ENCODE peak calls at places on chromosomes 7 and 10, in six cellular contexts. One of them, this sample, is unnamed. For H3K9me3 and H3K4me1, the result is how much of the 10 kb centered on the place peaks cover.

GRCh38 chr10:62025134-62025794 is 123.8 kb downstream of the ARID5B start:
- DNase-seq in heart left ventricle: no peak
- DNase-seq in tibial nerve: no peak
- DNase-seq in PC-3: peak
- DNase-seq in upper lobe of right lung: no peak
- DNase-seq in lower lobe of right lung: no peak
- DNase-seq in this sample: no peak

GRCh38 chr10:72038458-72039001 is 49.8 kb downstream of the SPOCK2 start:
- DNase-seq in heart left ventricle: no peak
- DNase-seq in tibial nerve: no peak
- DNase-seq in PC-3: no peak
- DNase-seq in upper lobe of right lung: no peak
- DNase-seq in lower lobe of right lung: no peak
- DNase-seq in this sample: no peak

GRCh38 chr7:139571190-139571589 is 47.7 kb downstream of the CLEC2L start:
- DNase-seq in heart left ventricle: no peak
- DNase-seq in tibial nerve: no peak
- DNase-seq in PC-3: no peak
- DNase-seq in upper lobe of right lung: no peak
- DNase-seq in lower lobe of right lung: no peak
- DNase-seq in this sample: no peak

GRCh38 chr10:132848951-132849545 is 63.1 kb upstream of the NKX6-2 start:
- DNase-seq in heart left ventricle: peak
- DNase-seq in tibial nerve: no peak
- DNase-seq in PC-3: no peak
- DNase-seq in upper lobe of right lung: peak
- DNase-seq in lower lobe of right lung: no peak
- DNase-seq in this sample: no peak

GRCh38 chr7:105654994-105655900 is 74.0 kb upstream of the EFCAB10 start:
- DNase-seq in heart left ventricle: peak
- DNase-seq in tibial nerve: no peak
- DNase-seq in PC-3: peak
- DNase-seq in upper lobe of right lung: peak
- DNase-seq in lower lobe of right lung: no peak
- DNase-seq in this sample: peak

GRCh38 chr10:123608047-123608446 is 58.1 kb upstream of the GPR26 start:
- DNase-seq in heart left ventricle: no peak
- DNase-seq in tibial nerve: no peak
- DNase-seq in PC-3: no peak
- DNase-seq in upper lobe of right lung: no peak
- DNase-seq in lower lobe of right lung: no peak
- DNase-seq in this sample: no peak

GRCh38 chr7:80053098-80053497 is 81.5 kb upstream of the GNAI1 start:
- DNase-seq in heart left ventricle: no peak
- DNase-seq in tibial nerve: no peak
- DNase-seq in PC-3: no peak
- DNase-seq in upper lobe of right lung: no peak
- DNase-seq in lower lobe of right lung: no peak
- DNase-seq in this sample: no peak

GRCh38 chr7:5701085-5701914 is 80.2 kb downstream of the RNF216 start:
- DNase-seq in heart left ventricle: no peak
- DNase-seq in tibial nerve: no peak
- DNase-seq in PC-3: no peak
- DNase-seq in upper lobe of right lung: no peak
- DNase-seq in lower lobe of right lung: no peak
- DNase-seq in this sample: no peak

GRCh38 chr7:128783143-128783799 is 7.7 kb upstream of the OPN1SW start:
- DNase-seq in heart left ventricle: peak
- DNase-seq in tibial nerve: peak
- DNase-seq in PC-3: no peak
- DNase-seq in upper lobe of right lung: no peak
- DNase-seq in lower lobe of right lung: no peak
- DNase-seq in this sample: peak

GRCh38 chr10:63281967-63282366 is 148.8 kb downstream of the NRBF2 start:
- DNase-seq in heart left ventricle: no peak
- DNase-seq in tibial nerve: no peak
- DNase-seq in PC-3: no peak
- DNase-seq in upper lobe of right lung: no peak
- DNase-seq in lower lobe of right lung: no peak
- DNase-seq in this sample: no peak

GRCh38 chr10:17213646-17214349 is 12.3 kb upstream of the TRDMT1 start:
- DNase-seq in heart left ventricle: no peak
- DNase-seq in tibial nerve: no peak
- DNase-seq in PC-3: peak
- DNase-seq in upper lobe of right lung: no peak
- DNase-seq in lower lobe of right lung: no peak
- DNase-seq in this sample: no peak

GRCh38 chr10:104472505-104472904 is 118.9 kb downstream of the CFAP58 start:
- DNase-seq in heart left ventricle: no peak
- DNase-seq in tibial nerve: no peak
- DNase-seq in PC-3: peak
- DNase-seq in upper lobe of right lung: no peak
- DNase-seq in lower lobe of right lung: no peak
- DNase-seq in this sample: no peak

GRCh38 chr10:79068203-79068561 is 584 bp upstream of the ZMIZ1 start:
- DNase-seq in heart left ventricle: peak
- DNase-seq in tibial nerve: no peak
- DNase-seq in PC-3: peak
- DNase-seq in upper lobe of right lung: peak
- DNase-seq in lower lobe of right lung: no peak
- DNase-seq in this sample: no peak

GRCh38 chr7:41319601-41320000 is 383.3 kb downstream of the INHBA start:
- DNase-seq in heart left ventricle: no peak
- DNase-seq in tibial nerve: no peak
- DNase-seq in PC-3: no peak
- DNase-seq in upper lobe of right lung: no peak
- DNase-seq in lower lobe of right lung: no peak
- DNase-seq in this sample: no peak

GRCh38 chr7:137421389-137421788 is 77.9 kb upstream of the PTN start:
- DNase-seq in heart left ventricle: no peak
- DNase-seq in tibial nerve: peak
- DNase-seq in PC-3: no peak
- DNase-seq in upper lobe of right lung: no peak
- DNase-seq in lower lobe of right lung: no peak
- DNase-seq in this sample: no peak

GRCh38 chr7:129952164-129952652 is 552 bp downstream of the UBE2H start:
- DNase-seq in heart left ventricle: peak
- DNase-seq in tibial nerve: no peak
- DNase-seq in PC-3: peak
- DNase-seq in upper lobe of right lung: peak
- DNase-seq in lower lobe of right lung: peak
- DNase-seq in this sample: peak

GRCh38 chr10:131872837-131873375 is 27.9 kb upstream of the PPP2R2D start:
- DNase-seq in heart left ventricle: no peak
- DNase-seq in tibial nerve: no peak
- DNase-seq in PC-3: no peak
- DNase-seq in upper lobe of right lung: peak
- DNase-seq in lower lobe of right lung: no peak
- DNase-seq in this sample: no peak

GRCh38 chr10:108562105-108562504 is 1361.2 kb downstream of the XPNPEP1 start:
- DNase-seq in heart left ventricle: no peak
- DNase-seq in tibial nerve: no peak
- DNase-seq in PC-3: no peak
- DNase-seq in upper lobe of right lung: no peak
- DNase-seq in lower lobe of right lung: no peak
- DNase-seq in this sample: no peak

GRCh38 chr7:27064169-27064568 is 31.6 kb downstream of the HOXA1 start:
- DNase-seq in heart left ventricle: no peak
- DNase-seq in tibial nerve: no peak
- DNase-seq in PC-3: peak
- DNase-seq in upper lobe of right lung: no peak
- DNase-seq in lower lobe of right lung: no peak
- DNase-seq in this sample: no peak

GRCh38 chr10:11881477-11882417 is 58.6 kb downstream of the PROSER2 start:
- DNase-seq in heart left ventricle: no peak
- DNase-seq in tibial nerve: no peak
- DNase-seq in PC-3: peak
- DNase-seq in upper lobe of right lung: no peak
- DNase-seq in lower lobe of right lung: no peak
- DNase-seq in this sample: no peak

GRCh38 chr7:149043936-149044335 is 15.6 kb upstream of the PDIA4 start:
- DNase-seq in heart left ventricle: no peak
- DNase-seq in tibial nerve: no peak
- DNase-seq in PC-3: no peak
- DNase-seq in upper lobe of right lung: no peak
- DNase-seq in lower lobe of right lung: no peak
- DNase-seq in this sample: no peak

DNA sequence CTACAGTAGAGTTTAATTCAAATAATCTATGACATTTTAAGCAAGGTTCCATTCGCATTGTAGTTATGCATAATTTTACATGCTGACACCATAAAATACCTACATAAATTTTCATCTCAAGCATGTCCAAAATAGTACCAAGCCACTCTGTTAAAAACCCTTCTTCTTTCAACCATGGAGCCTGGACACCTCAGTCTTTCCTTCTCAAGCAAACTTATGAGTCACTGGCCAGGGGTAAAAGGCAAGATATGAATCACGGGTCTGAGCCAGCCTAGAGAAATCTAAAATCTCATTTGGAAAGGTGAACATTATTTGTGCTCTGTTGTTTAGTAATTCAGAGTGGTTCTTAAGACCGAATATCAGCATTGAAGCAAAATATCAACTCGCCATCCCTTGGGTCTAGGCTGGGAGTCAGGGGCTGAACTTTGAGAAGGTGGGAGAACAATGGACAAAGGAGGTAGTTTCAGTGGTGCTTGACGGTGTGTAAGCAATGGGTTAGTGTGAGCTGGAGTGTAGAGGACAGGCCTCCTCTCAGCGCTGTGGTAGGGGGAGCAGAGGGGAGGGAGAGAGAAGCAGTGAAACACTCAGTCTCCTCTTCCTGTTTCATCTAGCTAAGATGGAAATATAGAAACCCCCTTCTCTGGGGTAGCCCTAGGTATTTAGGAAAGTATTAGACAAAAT is 19.1 kb upstream of the GPAM start:
- DNase-seq in heart left ventricle: no peak
- DNase-seq in tibial nerve: no peak
- DNase-seq in PC-3: peak
- DNase-seq in upper lobe of right lung: no peak
- DNase-seq in lower lobe of right lung: no peak
- DNase-seq in this sample: no peak
- H3K4me3 ChIP-seq in heart left ventricle: no peak
- H3K4me3 ChIP-seq in tibial nerve: no peak
- H3K4me3 ChIP-seq in PC-3: no peak
- H3K4me3 ChIP-seq in upper lobe of right lung: no peak
- H3K4me3 ChIP-seq in lower lobe of right lung: no peak
- H3K4me3 ChIP-seq in this sample: no peak

GRCh38 chr10:96290368-96291133 is 13.7 kb upstream of the DNTT start:
- DNase-seq in heart left ventricle: no peak
- DNase-seq in tibial nerve: no peak
- DNase-seq in PC-3: no peak
- DNase-seq in upper lobe of right lung: no peak
- DNase-seq in lower lobe of right lung: no peak
- DNase-seq in this sample: no peak

GRCh38 chr10:96289218-96289910 is 14.9 kb upstream of the DNTT start:
- DNase-seq in heart left ventricle: no peak
- DNase-seq in tibial nerve: no peak
- DNase-seq in PC-3: no peak
- DNase-seq in upper lobe of right lung: no peak
- DNase-seq in lower lobe of right lung: no peak
- DNase-seq in this sample: no peak

GRCh38 chr10:96287392-96288105 is 16.2 kb upstream of the BLNK start:
- DNase-seq in heart left ventricle: no peak
- DNase-seq in tibial nerve: no peak
- DNase-seq in PC-3: no peak
- DNase-seq in upper lobe of right lung: no peak
- DNase-seq in lower lobe of right lung: no peak
- DNase-seq in this sample: no peak

GRCh38 chr10:96285331-96285752 is 14.0 kb upstream of the BLNK start:
- DNase-seq in heart left ventricle: no peak
- DNase-seq in tibial nerve: no peak
- DNase-seq in PC-3: no peak
- DNase-seq in upper lobe of right lung: no peak
- DNase-seq in lower lobe of right lung: no peak
- DNase-seq in this sample: no peak

GRCh38 chr10:96288151-96288621 is 16.0 kb upstream of the DNTT start:
- DNase-seq in heart left ventricle: no peak
- DNase-seq in tibial nerve: no peak
- DNase-seq in PC-3: no peak
- DNase-seq in upper lobe of right lung: no peak
- DNase-seq in lower lobe of right lung: no peak
- DNase-seq in this sample: no peak
- H3K9me3 ChIP-seq in heart left ventricle: under half
- H3K9me3 ChIP-seq in tibial nerve: under half
- H3K9me3 ChIP-seq in PC-3: under half
- H3K9me3 ChIP-seq in upper lobe of right lung: under half
- H3K9me3 ChIP-seq in lower lobe of right lung: under half
- H3K9me3 ChIP-seq in this sample: under half

GRCh38 chr7:141451232-141451631 is 100.0 kb upstream of the AGK start:
- DNase-seq in heart left ventricle: no peak
- DNase-seq in tibial nerve: no peak
- DNase-seq in PC-3: no peak
- DNase-seq in upper lobe of right lung: no peak
- DNase-seq in lower lobe of right lung: no peak
- DNase-seq in this sample: no peak
- H3K4me1 ChIP-seq in heart left ventricle: under half
- H3K4me1 ChIP-seq in tibial nerve: under half
- H3K4me1 ChIP-seq in PC-3: under half
- H3K4me1 ChIP-seq in upper lobe of right lung: under half
- H3K4me1 ChIP-seq in lower lobe of right lung: under half
- H3K4me1 ChIP-seq in this sample: under half

GRCh38 chr10:87740232-87740631 is 77.8 kb downstream of the ATAD1 start:
- DNase-seq in heart left ventricle: no peak
- DNase-seq in tibial nerve: no peak
- DNase-seq in PC-3: peak
- DNase-seq in upper lobe of right lung: no peak
- DNase-seq in lower lobe of right lung: no peak
- DNase-seq in this sample: no peak
- H3K4me3 ChIP-seq in heart left ventricle: no peak
- H3K4me3 ChIP-seq in tibial nerve: no peak
- H3K4me3 ChIP-seq in PC-3: no peak
- H3K4me3 ChIP-seq in upper lobe of right lung: no peak
- H3K4me3 ChIP-seq in lower lobe of right lung: no peak
- H3K4me3 ChIP-seq in this sample: no peak